ENCODE peak calls at places on chromosomes 3 and 15, in ten cellular contexts. O is ELR; N is NCI-H2081; E is mucosa of gallbladder; P is left ventricle myocardium inferior; G is MCF 10A; X is stimulated activated naive B cell treated with anti-CD40 and anti-IgM and Interleukin-4, amounts not matched to agents 10 μg/mL and 1 μg/mL and 100 μg/mL, for 72 hours; J is tibial nerve; A is SHP77; T is activated CD4-positive, alpha-beta memory T cell treated with anti-CD3 and anti-CD28 coated beads, Interleukin-2, amount 10 ng/mL, durations not matched to agents 7 days and 5 days. B is an unnamed sample.

GRCh38 chr15:101386006-101386405 is 91.0 kb upstream of the SNRPA1 start:
- DNase-seq in O (no peak), N (no peak), E (no peak), P (no peak), G (no peak), X (no peak), J (no peak), A (no peak), T (no peak), B (no peak)

GRCh38 chr3:159280326-159280725 is 478.5 kb downstream of the MFSD1 start:
- DNase-seq in O (no peak), N (no peak), E (no peak), P (no peak), G (no peak), X (no peak), J (no peak), A (no peak), T (no peak), B (no peak)

GRCh38 chr15:36365963-36366362 is 213.5 kb upstream of the CDIN1 start:
- DNase-seq in O (no peak), N (no peak), E (no peak), P (no peak), G (peak), X (no peak), J (no peak), A (no peak), T (no peak), B (no peak)

GRCh38 chr15:58432421-58432820 is 630 bp downstream of the LIPC start:
- DNase-seq in O (no peak), N (no peak), E (peak), P (no peak), G (peak), X (no peak), J (no peak), A (no peak), T (no peak), B (no peak)

GRCh38 chr3:139937674-139938279 is 2.8 kb downstream of the CLSTN2 start:
- DNase-seq in O (peak), N (peak), E (peak), P (peak), G (peak), X (no peak), J (peak), A (peak), T (no peak), B (peak)

GRCh38 chr3:51946796-51947195 is 4.6 kb downstream of the PARP3 start:
- DNase-seq in O (no peak), N (no peak), E (no peak), P (no peak), G (no peak), X (no peak), J (no peak), A (no peak), T (no peak), B (no peak)

GRCh38 chr3:165855581-165855980 is 18.4 kb upstream of the BCHE start:
- DNase-seq in O (peak), N (no peak), E (no peak), P (no peak), G (peak), X (no peak), J (no peak), A (no peak), T (no peak), B (no peak)

GRCh38 chr3:16841906-16842709 is 42.6 kb upstream of the PLCL2 start:
- DNase-seq in O (no peak), N (no peak), E (peak), P (peak), G (no peak), X (peak), J (no peak), A (peak), T (peak), B (peak)

GRCh38 chr3:120908030-120908802 is at the start of gene STXBP5L:
- DNase-seq in O (peak), N (peak), E (peak), P (peak), G (no peak), X (peak), J (no peak), A (peak), T (peak), B (no peak)

B was measured in gastrocnemius medialis.